ENCODE peak calls at places on chromosome 15, in six cellular contexts. Q is choroid plexus epithelial cell; A is activated naive CD4-positive, alpha-beta T cell; N is activated CD4-positive, alpha-beta T cell treated with anti-CD3 and anti-CD28 coated beads, Interleukin-2, amount 50 U/mL, for 48 hours; X is NCI-H1417; I is tibial artery. C is an unnamed sample.

GRCh38 chr15:79007066-79007465 is 62.2 kb upstream of the CTSH start:
- DNase-seq in Q (peak), A (no peak), N (peak), X (no peak), I (peak), C (no peak)

GRCh38 chr15:42796955-42797779 is 60.2 kb upstream of the CDAN1 start:
- DNase-seq in Q (peak), A (no peak), N (no peak), X (no peak), I (no peak), C (no peak)

GRCh38 chr15:49286649-49287394 is 116.8 kb downstream of the GALK2 start:
- DNase-seq in Q (peak), A (no peak), N (no peak), X (no peak), I (no peak), C (no peak)

GRCh38 chr15:32700501-32701150 is 17.2 kb upstream of the GREM1 start:
- DNase-seq in Q (no peak), A (no peak), N (no peak), X (no peak), I (no peak), C (no peak)

GRCh38 chr15:95605098-95605497 is 725.4 kb upstream of the NR2F2 start:
- DNase-seq in Q (no peak), A (no peak), N (no peak), X (no peak), I (no peak), C (no peak)

GRCh38 chr15:77851696-77852095 is 219.0 kb upstream of the LINGO1 start:
- DNase-seq in Q (no peak), A (no peak), N (no peak), X (no peak), I (no peak), C (no peak)

GRCh38 chr15:41836713-41837454 is 1.8 kb upstream of the PLA2G4B start:
- DNase-seq in Q (no peak), A (no peak), N (no peak), X (no peak), I (no peak), C (no peak)

GRCh38 chr15:64930778-64931240 is 19.1 kb downstream of the ANKDD1A start:
- DNase-seq in Q (peak), A (no peak), N (no peak), X (no peak), I (no peak), C (no peak)

GRCh38 chr15:27730878-27731277 is 368.2 kb downstream of the OCA2 start:
- DNase-seq in Q (no peak), A (no peak), N (no peak), X (no peak), I (no peak), C (no peak)

GRCh38 chr15:31871159-31871886 is 159.0 kb upstream of the CHRNA7 start:
- DNase-seq in Q (no peak), A (no peak), N (no peak), X (no peak), I (no peak), C (no peak)

GRCh38 chr15:52124270-52124878 is 11.8 kb upstream of the BCL2L10 start:
- DNase-seq in Q (peak), A (no peak), N (no peak), X (no peak), I (no peak), C (no peak)

GRCh38 chr15:63538876-63539275 is 34.5 kb downstream of the USP3 start:
- DNase-seq in Q (no peak), A (no peak), N (no peak), X (no peak), I (no peak), C (no peak)

GRCh38 chr15:70217246-70218160 is 119.8 kb upstream of the TLE3 start:
- DNase-seq in Q (no peak), A (no peak), N (no peak), X (peak), I (no peak), C (no peak)

GRCh38 chr15:48389701-48390143 is 58.5 kb downstream of the DUT start:
- DNase-seq in Q (peak), A (no peak), N (no peak), X (no peak), I (no peak), C (no peak)

GRCh38 chr15:73265536-73266153 is 103.1 kb downstream of the HCN4 start:
- DNase-seq in Q (peak), A (peak), N (peak), X (peak), I (peak), C (peak)

GRCh38 chr15:92952451-92952850 is 52.3 kb downstream of the CHD2 start:
- DNase-seq in Q (no peak), A (no peak), N (no peak), X (no peak), I (no peak), C (no peak)

GRCh38 chr15:48330045-48330840 is 986 bp upstream of the DUT start:
- DNase-seq in Q (peak), A (no peak), N (no peak), X (no peak), I (no peak), C (no peak)

GRCh38 chr15:70238917-70239316 is 141.2 kb upstream of the TLE3 start:
- DNase-seq in Q (no peak), A (no peak), N (no peak), X (no peak), I (no peak), C (no peak)